ENCODE peak calls at places on chromosomes 2 and 18, in four cellular contexts. One of them, this sample, is unnamed.

GRCh38 chr2:102618452-102619413 is 620 bp upstream of the SLC9A2 start:
- DNase-seq in HCT116: peak
- DNase-seq in K562: peak
- DNase-seq in HepG2: no peak
- DNase-seq in this sample: no peak

GRCh38 chr2:126655500-126656310 is at the start of gene GYPC:
- DNase-seq in HCT116: no peak
- DNase-seq in K562: peak
- DNase-seq in HepG2: no peak
- DNase-seq in this sample: no peak

GRCh38 chr2:157887946-157888345 is 11.8 kb upstream of the ACVR1 start:
- DNase-seq in HCT116: no peak
- DNase-seq in K562: no peak
- DNase-seq in HepG2: no peak
- DNase-seq in this sample: no peak

GRCh38 chr2:128644156-128644555 is 325.5 kb upstream of the HS6ST1 start:
- DNase-seq in HCT116: no peak
- DNase-seq in K562: no peak
- DNase-seq in HepG2: no peak
- DNase-seq in this sample: no peak

GRCh38 chr2:111918383-111918806 is 20.0 kb downstream of the MERTK start:
- DNase-seq in HCT116: no peak
- DNase-seq in K562: peak
- DNase-seq in HepG2: no peak
- DNase-seq in this sample: peak

GRCh38 chr2:24106786-24107185 is 16.3 kb downstream of the PFN4 start:
- DNase-seq in HCT116: no peak
- DNase-seq in K562: no peak
- DNase-seq in HepG2: no peak
- DNase-seq in this sample: no peak

GRCh38 chr2:46164581-46165301 is 132.5 kb upstream of the EPAS1 start:
- DNase-seq in HCT116: no peak
- DNase-seq in K562: no peak
- DNase-seq in HepG2: no peak
- DNase-seq in this sample: no peak

GRCh38 chr18:68564961-68565360 is 149.9 kb downstream of the TMX3 start:
- DNase-seq in HCT116: no peak
- DNase-seq in K562: no peak
- DNase-seq in HepG2: no peak
- DNase-seq in this sample: no peak

GRCh38 chr2:178008636-178009289 is 63.8 kb downstream of the PDE11A start:
- DNase-seq in HCT116: no peak
- DNase-seq in K562: no peak
- DNase-seq in HepG2: no peak
- DNase-seq in this sample: peak

GRCh38 chr2:217939220-217939619 is 63.6 kb downstream of the TNS1 start:
- DNase-seq in HCT116: no peak
- DNase-seq in K562: no peak
- DNase-seq in HepG2: no peak
- DNase-seq in this sample: no peak

GRCh38 chr2:175575346-175576258 is 394.1 kb upstream of the ATP5MC3 start:
- DNase-seq in HCT116: no peak
- DNase-seq in K562: no peak
- DNase-seq in HepG2: no peak
- DNase-seq in this sample: no peak

GRCh38 chr2:181177376-181177775 is 197.0 kb downstream of the UBE2E3 start:
- DNase-seq in HCT116: no peak
- DNase-seq in K562: no peak
- DNase-seq in HepG2: no peak
- DNase-seq in this sample: no peak

GRCh38 chr2:230895536-230896345 is 29.3 kb downstream of the GPR55 start:
- DNase-seq in HCT116: no peak
- DNase-seq in K562: no peak
- DNase-seq in HepG2: no peak
- DNase-seq in this sample: no peak

GRCh38 chr18:42513416-42513815 is 558.4 kb downstream of the PIK3C3 start:
- DNase-seq in HCT116: no peak
- DNase-seq in K562: no peak
- DNase-seq in HepG2: no peak
- DNase-seq in this sample: no peak

GRCh38 chr2:162385516-162385915 is 41.6 kb downstream of the GCA start:
- DNase-seq in HCT116: no peak
- DNase-seq in K562: no peak
- DNase-seq in HepG2: no peak
- DNase-seq in this sample: no peak

GRCh38 chr18:49632588-49632987 is 70.7 kb downstream of the LIPG start:
- DNase-seq in HCT116: no peak
- DNase-seq in K562: no peak
- DNase-seq in HepG2: no peak
- DNase-seq in this sample: no peak

GRCh38 chr18:2111456-2111855 is 459.8 kb downstream of the METTL4 start:
- DNase-seq in HCT116: no peak
- DNase-seq in K562: no peak
- DNase-seq in HepG2: no peak
- DNase-seq in this sample: no peak

GRCh38 chr2:182597570-182597969 is 118.5 kb upstream of the DNAJC10 start:
- DNase-seq in HCT116: no peak
- DNase-seq in K562: no peak
- DNase-seq in HepG2: no peak
- DNase-seq in this sample: no peak

GRCh38 chr2:142299021-142299420 is 168.2 kb upstream of the LRP1B start:
- DNase-seq in HCT116: no peak
- DNase-seq in K562: no peak
- DNase-seq in HepG2: no peak
- DNase-seq in this sample: no peak

GRCh38 chr2:178397002-178397605 is 53.9 kb downstream of the PRKRA start:
- DNase-seq in HCT116: peak
- DNase-seq in K562: no peak
- DNase-seq in HepG2: peak
- DNase-seq in this sample: peak

GRCh38 chr2:112275887-112276773 is 733 bp downstream of the ZC3H6 start:
- DNase-seq in HCT116: peak
- DNase-seq in K562: peak
- DNase-seq in HepG2: peak
- DNase-seq in this sample: peak

GRCh38 chr2:45568935-45569334 is 42.1 kb downstream of the SRBD1 start:
- DNase-seq in HCT116: no peak
- DNase-seq in K562: no peak
- DNase-seq in HepG2: no peak
- DNase-seq in this sample: no peak

GRCh38 chr18:23054553-23054952 is 80.7 kb upstream of the CABLES1 start:
- DNase-seq in HCT116: no peak
- DNase-seq in K562: no peak
- DNase-seq in HepG2: no peak
- DNase-seq in this sample: no peak

GRCh38 chr2:105376010-105376409 is 22.8 kb downstream of the FHL2 start:
- DNase-seq in HCT116: no peak
- DNase-seq in K562: no peak
- DNase-seq in HepG2: no peak
- DNase-seq in this sample: no peak

GRCh38 chr2:135163306-135163705 is 111.2 kb downstream of the RAB3GAP1 start:
- DNase-seq in HCT116: no peak
- DNase-seq in K562: no peak
- DNase-seq in HepG2: no peak
- DNase-seq in this sample: no peak

GRCh38 chr2:232075080-232075479 is 113.6 kb downstream of the DIS3L2 start:
- DNase-seq in HCT116: no peak
- DNase-seq in K562: no peak
- DNase-seq in HepG2: peak
- DNase-seq in this sample: no peak

GRCh38 chr2:240575101-240575965 is 7.0 kb downstream of the RNPEPL1 start:
- DNase-seq in HCT116: no peak
- DNase-seq in K562: no peak
- DNase-seq in HepG2: no peak
- DNase-seq in this sample: no peak

GRCh38 chr2:177673602-177674595 is 281.3 kb downstream of the AGPS start:
- DNase-seq in HCT116: no peak
- DNase-seq in K562: no peak
- DNase-seq in HepG2: peak
- DNase-seq in this sample: no peak

GRCh38 chr2:69007603-69008002 is 5.4 kb upstream of the ANTXR1 start:
- DNase-seq in HCT116: no peak
- DNase-seq in K562: no peak
- DNase-seq in HepG2: no peak
- DNase-seq in this sample: no peak

GRCh38 chr2:20186078-20186854 is 38.7 kb downstream of the SDC1 start:
- DNase-seq in HCT116: no peak
- DNase-seq in K562: peak
- DNase-seq in HepG2: peak
- DNase-seq in this sample: no peak

GRCh38 chr2:141554810-141555209 is 576.0 kb downstream of the LRP1B start:
- DNase-seq in HCT116: peak
- DNase-seq in K562: no peak
- DNase-seq in HepG2: peak
- DNase-seq in this sample: peak

GRCh38 chr2:113974727-113975126 is 84.8 kb downstream of the ACTR3 start:
- DNase-seq in HCT116: no peak
- DNase-seq in K562: no peak
- DNase-seq in HepG2: peak
- DNase-seq in this sample: no peak

DNA sequence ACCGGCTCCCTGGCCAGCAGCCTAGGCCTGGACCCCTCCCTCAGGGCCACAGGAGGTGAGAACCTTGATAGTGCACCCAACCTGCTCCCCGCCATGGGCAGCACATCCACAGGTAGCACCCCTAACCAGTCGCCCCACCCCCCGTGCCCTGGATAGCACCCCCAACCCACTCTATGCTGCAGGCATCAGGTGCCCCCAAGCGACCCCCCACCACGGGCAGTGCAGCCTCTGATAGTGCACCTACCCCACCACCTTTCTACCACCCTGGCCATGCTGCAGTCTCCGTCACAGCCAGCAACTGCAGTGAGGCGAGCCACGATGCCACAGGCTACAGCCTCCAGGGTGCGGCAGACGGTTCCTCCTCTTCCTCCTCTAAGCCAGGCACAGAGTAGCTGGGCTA is 55.6 kb downstream of the SOWAHC start:
- DNase-seq in HCT116: no peak
- DNase-seq in K562: no peak
- DNase-seq in HepG2: no peak
- DNase-seq in this sample: no peak
- TF ChIP-seq ELF1 in HCT116: no peak
- TF ChIP-seq ELF1 in K562: no peak
- TF ChIP-seq ELF1 in HepG2: no peak
- TF ChIP-seq ELF1 in this sample: no peak

GRCh38 chr2:70498054-70498453 is 55.6 kb downstream of the TGFA start:
- DNase-seq in HCT116: peak
- DNase-seq in K562: no peak
- DNase-seq in HepG2: peak
- DNase-seq in this sample: peak
- TF ChIP-seq ELF1 in HCT116: no peak
- TF ChIP-seq ELF1 in K562: no peak
- TF ChIP-seq ELF1 in HepG2: no peak
- TF ChIP-seq ELF1 in this sample: no peak

GRCh38 chr18:75131455-75132000 is 77.4 kb downstream of the PTGR3 start:
- DNase-seq in HCT116: no peak
- DNase-seq in K562: no peak
- DNase-seq in HepG2: no peak
- DNase-seq in this sample: no peak

GRCh38 chr18:75133721-75134645 is 75.0 kb downstream of the PTGR3 start:
- DNase-seq in HCT116: no peak
- DNase-seq in K562: no peak
- DNase-seq in HepG2: no peak
- DNase-seq in this sample: no peak

GRCh38 chr18:75132068-75132467 is 76.9 kb downstream of the PTGR3 start:
- DNase-seq in HCT116: no peak
- DNase-seq in K562: no peak
- DNase-seq in HepG2: no peak
- DNase-seq in this sample: no peak

GRCh38 chr18:75132931-75133525 is 75.9 kb downstream of the PTGR3 start:
- DNase-seq in HCT116: no peak
- DNase-seq in K562: no peak
- DNase-seq in HepG2: no peak
- DNase-seq in this sample: no peak

GRCh38 chr18:75132471-75132870 is 76.5 kb downstream of the PTGR3 start:
- DNase-seq in HCT116: no peak
- DNase-seq in K562: no peak
- DNase-seq in HepG2: no peak
- DNase-seq in this sample: no peak
- TF ChIP-seq ELF1 in HCT116: no peak
- TF ChIP-seq ELF1 in K562: no peak
- TF ChIP-seq ELF1 in HepG2: no peak
- TF ChIP-seq ELF1 in this sample: no peak

GRCh38 chr2:233379441-233379840 is 25.1 kb downstream of the DGKD start:
- DNase-seq in HCT116: no peak
- DNase-seq in K562: no peak
- DNase-seq in HepG2: no peak
- DNase-seq in this sample: no peak

GRCh38 chr2:233384017-233384416 is 29.7 kb downstream of the DGKD start:
- DNase-seq in HCT116: no peak
- DNase-seq in K562: peak
- DNase-seq in HepG2: no peak
- DNase-seq in this sample: peak

GRCh38 chr2:233380132-233381012 is 26.1 kb downstream of the DGKD start:
- DNase-seq in HCT116: no peak
- DNase-seq in K562: peak
- DNase-seq in HepG2: no peak
- DNase-seq in this sample: no peak

GRCh38 chr2:233379034-233379433 is 24.7 kb downstream of the DGKD start:
- DNase-seq in HCT116: no peak
- DNase-seq in K562: no peak
- DNase-seq in HepG2: no peak
- DNase-seq in this sample: no peak

DNA sequence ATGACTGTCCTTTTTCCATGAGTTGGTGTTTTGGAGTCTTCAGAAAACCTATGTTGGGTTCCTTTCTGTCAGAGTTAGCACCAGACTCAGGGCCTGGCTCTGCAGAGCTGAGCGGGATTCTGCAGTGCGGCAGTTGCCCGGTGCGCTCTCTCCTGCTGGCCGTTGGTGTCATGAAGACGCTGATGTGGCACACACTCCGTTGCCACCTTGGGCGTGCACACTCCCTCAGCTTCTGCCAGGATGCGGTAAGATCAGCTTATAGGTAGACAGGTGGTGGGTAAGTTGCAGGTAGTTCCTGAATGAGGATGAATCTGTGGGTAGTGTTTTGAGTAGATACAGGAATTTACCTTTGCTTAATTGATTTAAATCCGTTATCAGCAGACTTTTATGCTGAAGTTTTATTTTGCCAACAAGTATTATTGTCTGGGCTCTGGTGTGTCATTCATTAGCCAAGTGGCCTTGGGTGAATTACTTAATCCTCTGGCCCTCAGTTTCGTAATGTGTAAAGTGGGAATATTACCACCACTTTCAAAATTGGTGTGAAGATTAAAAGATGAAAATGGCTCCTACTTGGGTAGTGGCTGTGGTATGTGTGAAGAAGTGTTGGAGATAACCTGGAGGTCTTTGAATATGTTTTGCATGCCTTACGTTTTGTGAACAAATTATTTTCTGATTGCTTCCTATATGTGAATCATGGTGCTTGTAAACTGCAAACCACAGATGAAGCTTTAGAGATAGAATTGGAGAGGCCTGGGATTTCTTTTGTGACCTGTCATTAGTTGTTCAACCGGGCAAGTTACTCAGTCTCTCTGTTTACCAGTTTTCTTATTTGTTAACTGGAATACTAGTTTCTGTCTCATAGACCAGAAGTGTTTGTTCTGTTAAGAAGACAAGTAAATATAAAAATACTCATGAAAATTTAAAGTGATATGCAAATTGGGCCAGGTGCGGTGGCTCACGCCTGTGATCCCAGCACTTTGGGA is 27.0 kb downstream of the DGKD start:
- DNase-seq in HCT116: no peak
- DNase-seq in K562: no peak
- DNase-seq in HepG2: no peak
- DNase-seq in this sample: no peak
- TF ChIP-seq ELF1 in HCT116: no peak
- TF ChIP-seq ELF1 in K562: no peak
- TF ChIP-seq ELF1 in HepG2: no peak
- TF ChIP-seq ELF1 in this sample: no peak